ENCODE peak calls at places on chromosomes 2 and 18, in six cellular contexts. One of them, this sample, is unnamed.
A peak's percentile ranks its signal among the peaks of the same experiment; 100 is the strongest.

GRCh38 chr2:212197776-212198175 is 340.8 kb downstream of the ERBB4 start:
- DNase-seq in GM23338: no peak
- DNase-seq in GM23248: no peak
- DNase-seq in HCT116: no peak
- DNase-seq in OCI-LY7: no peak
- DNase-seq in neural progenitor cell: no peak
- DNase-seq in this sample: no peak

GRCh38 chr2:240480834-240481623 is 45.6 kb downstream of the GPC1 start:
- DNase-seq in GM23338: no peak
- DNase-seq in GM23248: no peak
- DNase-seq in HCT116: no peak
- DNase-seq in OCI-LY7: no peak
- DNase-seq in neural progenitor cell: no peak
- DNase-seq in this sample: no peak

GRCh38 chr2:125684256-125684655 is 971.7 kb upstream of the GYPC start:
- DNase-seq in GM23338: no peak
- DNase-seq in GM23248: no peak
- DNase-seq in HCT116: no peak
- DNase-seq in OCI-LY7: no peak
- DNase-seq in neural progenitor cell: no peak
- DNase-seq in this sample: no peak

GRCh38 chr2:40497251-40497859 is 45.5 kb upstream of the SLC8A1 start:
- DNase-seq in GM23338: no peak
- DNase-seq in GM23248: peak; percentile 40
- DNase-seq in HCT116: no peak
- DNase-seq in OCI-LY7: no peak
- DNase-seq in neural progenitor cell: no peak
- DNase-seq in this sample: peak; percentile 53

GRCh38 chr2:222671259-222672067 is at the start of gene MOGAT1:
- DNase-seq in GM23338: peak; percentile 91
- DNase-seq in GM23248: peak; percentile 56
- DNase-seq in HCT116: no peak
- DNase-seq in OCI-LY7: no peak
- DNase-seq in neural progenitor cell: peak; percentile 77
- DNase-seq in this sample: no peak

GRCh38 chr2:177314194-177314593 is 49.7 kb upstream of the NFE2L2 start:
- DNase-seq in GM23338: no peak
- DNase-seq in GM23248: peak; percentile 78
- DNase-seq in HCT116: no peak
- DNase-seq in OCI-LY7: no peak
- DNase-seq in neural progenitor cell: no peak
- DNase-seq in this sample: peak; percentile 52

GRCh38 chr2:218291318-218291933 is 877 bp downstream of the TMBIM1 start:
- DNase-seq in GM23338: no peak
- DNase-seq in GM23248: peak; percentile 55
- DNase-seq in HCT116: no peak
- DNase-seq in OCI-LY7: peak; percentile 41
- DNase-seq in neural progenitor cell: no peak
- DNase-seq in this sample: no peak

GRCh38 chr2:69073928-69074575 is 61.1 kb downstream of the ANTXR1 start:
- DNase-seq in GM23338: no peak
- DNase-seq in GM23248: no peak
- DNase-seq in HCT116: no peak
- DNase-seq in OCI-LY7: no peak
- DNase-seq in neural progenitor cell: no peak
- DNase-seq in this sample: peak; percentile 11

GRCh38 chr2:150459281-150459680 is 28.2 kb downstream of the RND3 start:
- DNase-seq in GM23338: no peak
- DNase-seq in GM23248: peak; percentile 59
- DNase-seq in HCT116: no peak
- DNase-seq in OCI-LY7: no peak
- DNase-seq in neural progenitor cell: no peak
- DNase-seq in this sample: no peak

GRCh38 chr18:48779462-48779861 is 171.3 kb downstream of the SMAD7 start:
- DNase-seq in GM23338: no peak
- DNase-seq in GM23248: no peak
- DNase-seq in HCT116: no peak
- DNase-seq in OCI-LY7: no peak
- DNase-seq in neural progenitor cell: no peak
- DNase-seq in this sample: no peak

DNA sequence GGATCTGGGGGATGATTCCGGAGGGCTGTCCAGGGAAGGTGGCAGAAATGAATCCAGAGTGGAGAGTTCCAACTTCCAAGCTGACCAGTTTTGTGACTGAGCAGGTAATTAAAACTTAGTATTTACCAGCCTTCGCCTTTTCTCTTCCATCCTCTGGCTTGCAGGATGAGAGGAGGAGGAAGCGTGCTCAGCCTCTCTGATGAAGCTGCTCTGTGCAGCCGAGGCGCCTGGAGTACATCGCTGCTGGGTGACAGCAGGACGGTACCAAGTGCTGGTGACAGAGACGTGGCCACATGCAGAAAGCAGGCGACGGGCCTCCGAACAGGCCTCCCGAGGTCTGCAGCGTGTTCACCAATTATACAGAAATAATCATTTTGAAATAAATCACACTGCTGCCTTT is 95.0 kb downstream of the MBP start:
- DNase-seq in GM23338: no peak
- DNase-seq in GM23248: no peak
- DNase-seq in HCT116: no peak
- DNase-seq in OCI-LY7: no peak
- DNase-seq in neural progenitor cell: no peak
- DNase-seq in this sample: no peak
- TF ChIP-seq EZH2phosphoT487 in GM23338: no peak
- TF ChIP-seq EZH2phosphoT487 in GM23248: no peak
- TF ChIP-seq EZH2phosphoT487 in HCT116: no peak
- TF ChIP-seq EZH2phosphoT487 in OCI-LY7: no peak
- TF ChIP-seq EZH2phosphoT487 in neural progenitor cell: no peak
- TF ChIP-seq EZH2phosphoT487 in this sample: no peak

GRCh38 chr18:63949068-63949737 is at the start of gene HMSD:
- DNase-seq in GM23338: peak; percentile 83
- DNase-seq in GM23248: peak; percentile 50
- DNase-seq in HCT116: peak; percentile 43
- DNase-seq in OCI-LY7: no peak
- DNase-seq in neural progenitor cell: peak; percentile 84
- DNase-seq in this sample: peak; percentile 72
- H3K4me3 ChIP-seq in GM23338: peak within 1 kb of the TSS; percentile 66
- H3K4me3 ChIP-seq in GM23248: peak within 1 kb of the TSS; percentile 29
- H3K4me3 ChIP-seq in HCT116: peak within 1 kb of the TSS; percentile 42
- H3K4me3 ChIP-seq in OCI-LY7: no peak within 1 kb of the TSS
- H3K4me3 ChIP-seq in neural progenitor cell: peak within 1 kb of the TSS; percentile 39
- H3K4me3 ChIP-seq in this sample: peak within 1 kb of the TSS; percentile 54

GRCh38 chr2:84889332-84889731 is 8.4 kb upstream of the TRABD2A start:
- DNase-seq in GM23338: no peak
- DNase-seq in GM23248: no peak
- DNase-seq in HCT116: no peak
- DNase-seq in OCI-LY7: peak; percentile 25
- DNase-seq in neural progenitor cell: no peak
- DNase-seq in this sample: no peak

GRCh38 chr2:84894758-84895520 is 10.5 kb upstream of the TMSB10 start:
- DNase-seq in GM23338: no peak
- DNase-seq in GM23248: peak; percentile 64
- DNase-seq in HCT116: no peak
- DNase-seq in OCI-LY7: peak; percentile 54
- DNase-seq in neural progenitor cell: no peak
- DNase-seq in this sample: no peak

GRCh38 chr2:84897773-84898172 is 7.7 kb upstream of the TMSB10 start:
- DNase-seq in GM23338: no peak
- DNase-seq in GM23248: peak; percentile 47
- DNase-seq in HCT116: no peak
- DNase-seq in OCI-LY7: no peak
- DNase-seq in neural progenitor cell: no peak
- DNase-seq in this sample: no peak

GRCh38 chr2:84891355-84892010 is 10.6 kb upstream of the TRABD2A start:
- DNase-seq in GM23338: no peak
- DNase-seq in GM23248: no peak
- DNase-seq in HCT116: no peak
- DNase-seq in OCI-LY7: no peak
- DNase-seq in neural progenitor cell: no peak
- DNase-seq in this sample: no peak

GRCh38 chr2:84894131-84894586 is 11.3 kb upstream of the TMSB10 start:
- DNase-seq in GM23338: peak; percentile 62
- DNase-seq in GM23248: no peak
- DNase-seq in HCT116: no peak
- DNase-seq in OCI-LY7: no peak
- DNase-seq in neural progenitor cell: peak; percentile 43
- DNase-seq in this sample: peak; percentile 38
- TF ChIP-seq EZH2phosphoT487 in GM23338: no peak
- TF ChIP-seq EZH2phosphoT487 in GM23248: no peak
- TF ChIP-seq EZH2phosphoT487 in HCT116: no peak
- TF ChIP-seq EZH2phosphoT487 in OCI-LY7: no peak
- TF ChIP-seq EZH2phosphoT487 in neural progenitor cell: no peak
- TF ChIP-seq EZH2phosphoT487 in this sample: no peak

GRCh38 chr2:227164745-227165350 is 424 bp downstream of the COL4A3 start:
- DNase-seq in GM23338: peak; percentile 53
- DNase-seq in GM23248: peak; percentile 36
- DNase-seq in HCT116: no peak
- DNase-seq in OCI-LY7: peak; percentile 63
- DNase-seq in neural progenitor cell: peak; percentile 52
- DNase-seq in this sample: peak; percentile 38
- H3K4me3 ChIP-seq in GM23338: peak overlapping the region; percentile 78
- H3K4me3 ChIP-seq in GM23248: peak overlapping the region; percentile 74
- H3K4me3 ChIP-seq in HCT116: peak overlapping the region; percentile 63
- H3K4me3 ChIP-seq in OCI-LY7: peak overlapping the region; percentile 64
- H3K4me3 ChIP-seq in neural progenitor cell: peak overlapping the region; percentile 71
- H3K4me3 ChIP-seq in this sample: peak overlapping the region; percentile 82

GRCh38 chr2:111122631-111123421 is 2.1 kb downstream of the BCL2L11 start:
- DNase-seq in GM23338: peak; percentile 88
- DNase-seq in GM23248: peak; percentile 92
- DNase-seq in HCT116: no peak
- DNase-seq in OCI-LY7: peak; percentile 34
- DNase-seq in neural progenitor cell: peak; percentile 94
- DNase-seq in this sample: peak; percentile 70
- TF ChIP-seq EZH2phosphoT487 in GM23338: no peak
- TF ChIP-seq EZH2phosphoT487 in GM23248: no peak
- TF ChIP-seq EZH2phosphoT487 in HCT116: no peak
- TF ChIP-seq EZH2phosphoT487 in OCI-LY7: no peak
- TF ChIP-seq EZH2phosphoT487 in neural progenitor cell: peak; percentile 7
- TF ChIP-seq EZH2phosphoT487 in this sample: no peak

DNA sequence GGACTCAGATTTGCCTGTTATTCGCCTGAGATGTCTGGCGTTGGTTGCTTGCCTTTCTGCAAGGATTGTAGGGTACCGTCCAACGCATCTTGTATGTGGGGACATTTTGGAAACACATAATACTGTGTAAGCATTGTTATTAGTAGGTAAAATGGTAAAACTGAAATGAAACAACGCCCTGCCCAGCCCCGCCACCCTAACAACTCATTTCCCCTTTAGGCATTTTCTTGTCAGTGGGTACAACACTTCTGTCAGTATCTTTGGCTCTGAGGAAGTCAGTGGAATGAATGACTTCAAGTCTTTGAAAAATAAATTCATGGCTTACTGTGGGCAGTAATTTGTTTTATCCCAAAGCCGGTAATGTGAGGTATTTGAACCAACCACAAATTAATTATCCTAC is 85.9 kb downstream of the FMNL2 start:
- DNase-seq in GM23338: no peak
- DNase-seq in GM23248: no peak
- DNase-seq in HCT116: no peak
- DNase-seq in OCI-LY7: no peak
- DNase-seq in neural progenitor cell: no peak
- DNase-seq in this sample: no peak
- H3K4me3 ChIP-seq in GM23338: no peak overlapping the region
- H3K4me3 ChIP-seq in GM23248: no peak overlapping the region
- H3K4me3 ChIP-seq in HCT116: no peak overlapping the region
- H3K4me3 ChIP-seq in OCI-LY7: no peak overlapping the region
- H3K4me3 ChIP-seq in neural progenitor cell: no peak overlapping the region
- H3K4me3 ChIP-seq in this sample: peak overlapping the region; percentile 3

GRCh38 chr2:215380699-215381098 is 55.2 kb downstream of the FN1 start:
- DNase-seq in GM23338: no peak
- DNase-seq in GM23248: no peak
- DNase-seq in HCT116: no peak
- DNase-seq in OCI-LY7: no peak
- DNase-seq in neural progenitor cell: no peak
- DNase-seq in this sample: no peak
- TF ChIP-seq EZH2phosphoT487 in GM23338: no peak
- TF ChIP-seq EZH2phosphoT487 in GM23248: no peak
- TF ChIP-seq EZH2phosphoT487 in HCT116: no peak
- TF ChIP-seq EZH2phosphoT487 in OCI-LY7: no peak
- TF ChIP-seq EZH2phosphoT487 in neural progenitor cell: no peak
- TF ChIP-seq EZH2phosphoT487 in this sample: no peak

GRCh38 chr2:42846026-42846425 is 53.6 kb upstream of the HAAO start:
- DNase-seq in GM23338: no peak
- DNase-seq in GM23248: no peak
- DNase-seq in HCT116: no peak
- DNase-seq in OCI-LY7: no peak
- DNase-seq in neural progenitor cell: no peak
- DNase-seq in this sample: no peak

GRCh38 chr2:42843611-42844010 is 51.2 kb upstream of the HAAO start:
- DNase-seq in GM23338: peak; percentile 14
- DNase-seq in GM23248: no peak
- DNase-seq in HCT116: no peak
- DNase-seq in OCI-LY7: no peak
- DNase-seq in neural progenitor cell: peak; percentile 31
- DNase-seq in this sample: no peak

GRCh38 chr2:42844366-42844765 is 52.0 kb upstream of the HAAO start:
- DNase-seq in GM23338: no peak
- DNase-seq in GM23248: no peak
- DNase-seq in HCT116: no peak
- DNase-seq in OCI-LY7: no peak
- DNase-seq in neural progenitor cell: no peak
- DNase-seq in this sample: no peak

GRCh38 chr2:42843131-42843530 is 50.7 kb upstream of the HAAO start:
- DNase-seq in GM23338: no peak
- DNase-seq in GM23248: no peak
- DNase-seq in HCT116: no peak
- DNase-seq in OCI-LY7: no peak
- DNase-seq in neural progenitor cell: no peak
- DNase-seq in this sample: no peak

GRCh38 chr2:42844901-42845685 is 52.7 kb upstream of the HAAO start:
- DNase-seq in GM23338: no peak
- DNase-seq in GM23248: peak; percentile 67
- DNase-seq in HCT116: no peak
- DNase-seq in OCI-LY7: no peak
- DNase-seq in neural progenitor cell: no peak
- DNase-seq in this sample: no peak
- H3K4me3 ChIP-seq in GM23338: no peak overlapping the region
- H3K4me3 ChIP-seq in GM23248: peak overlapping the region; percentile 5
- H3K4me3 ChIP-seq in HCT116: no peak overlapping the region
- H3K4me3 ChIP-seq in OCI-LY7: no peak overlapping the region
- H3K4me3 ChIP-seq in neural progenitor cell: no peak overlapping the region
- H3K4me3 ChIP-seq in this sample: no peak overlapping the region